ENCODE peak calls at places on chromosomes 7 and 10, in five cellular contexts. X is upper lobe of right lung, I is transverse colon, J is psoas muscle, L is fibroblast of lung. W is an unnamed sample.

GRCh38 chr10:29102233-29102632 is 186.6 kb upstream of the LYZL1 start:
- DNase-seq in J (no peak), X (no peak), I (no peak), L (peak), W (no peak)

GRCh38 chr7:66894463-66895080 is 26.5 kb upstream of the TMEM248 start:
- DNase-seq in I (no peak), X (no peak), L (peak), J (no peak), W (peak)

GRCh38 chr7:157584420-157584819 is 247.6 kb downstream of the DNAJB6 start:
- DNase-seq in I (no peak), J (no peak), X (peak), L (no peak), W (no peak)

GRCh38 chr10:44385726-44386438 is 985 bp upstream of the CXCL12 start:
- DNase-seq in I (no peak), L (no peak), X (peak), J (no peak), W (no peak)

GRCh38 chr10:59708816-59709471 is 706 bp downstream of the SLC16A9 start:
- DNase-seq in X (no peak), J (peak), L (peak), I (peak), W (no peak)

GRCh38 chr10:37236093-37236492 is 110.7 kb downstream of the ANKRD30A start:
- DNase-seq in X (no peak), J (no peak), I (no peak), L (no peak), W (no peak)

GRCh38 chr10:77392851-77393250 is 244.8 kb downstream of the KCNMA1 start:
- DNase-seq in I (no peak), L (peak), J (no peak), X (no peak), W (peak)

GRCh38 chr10:92990615-92991014 is 70.0 kb upstream of the CYP26C1 start:
- DNase-seq in L (peak), J (no peak), I (no peak), X (no peak), W (no peak)

GRCh38 chr7:112009081-112009480 is 197.1 kb downstream of the DOCK4 start:
- DNase-seq in L (peak), I (no peak), X (no peak), J (no peak), W (peak)

GRCh38 chr7:11642841-11643240 is 189.2 kb downstream of the THSD7A start:
- DNase-seq in J (no peak), X (no peak), I (no peak), L (no peak), W (no peak)

GRCh38 chr10:133336131-133337078 is at the start of gene CALY:
- DNase-seq in I (peak), J (peak), L (no peak), X (peak), W (no peak)

GRCh38 chr10:99007457-99007856 is 228.2 kb downstream of the HPSE2 start:
- DNase-seq in L (no peak), X (no peak), J (no peak), I (no peak), W (no peak)

GRCh38 chr10:36489928-36490279 is 635.5 kb upstream of the ANKRD30A start:
- DNase-seq in I (no peak), L (peak), J (no peak), X (no peak), W (peak)

GRCh38 chr10:14185501-14186045 is 145.2 kb downstream of the FRMD4A start:
- DNase-seq in L (peak), I (no peak), J (no peak), X (no peak), W (peak)

GRCh38 chr10:26417136-26417535 is 21.0 kb upstream of the APBB1IP start:
- DNase-seq in I (no peak), J (no peak), L (no peak), X (no peak), W (no peak)

GRCh38 chr7:138239244-138239643 is 163.0 kb downstream of the AKR1D1 start:
- DNase-seq in X (no peak), L (peak), J (no peak), I (no peak), W (no peak)

GRCh38 chr7:44338600-44338999 is 13.2 kb upstream of the CAMK2B start:
- DNase-seq in L (no peak), X (no peak), J (no peak), I (no peak), W (no peak)
- H3K4me3 ChIP-seq in L (no peak), X (no peak), J (no peak), I (no peak), W (no peak)

GRCh38 chr7:76165106-76165972 is 36.4 kb upstream of the SRRM3 start:
- DNase-seq in L (no peak), X (peak), J (no peak), I (no peak), W (no peak)

GRCh38 chr7:76166404-76167255 is 35.1 kb upstream of the SRRM3 start:
- DNase-seq in I (peak), J (peak), X (peak), L (peak), W (peak)

DNA sequence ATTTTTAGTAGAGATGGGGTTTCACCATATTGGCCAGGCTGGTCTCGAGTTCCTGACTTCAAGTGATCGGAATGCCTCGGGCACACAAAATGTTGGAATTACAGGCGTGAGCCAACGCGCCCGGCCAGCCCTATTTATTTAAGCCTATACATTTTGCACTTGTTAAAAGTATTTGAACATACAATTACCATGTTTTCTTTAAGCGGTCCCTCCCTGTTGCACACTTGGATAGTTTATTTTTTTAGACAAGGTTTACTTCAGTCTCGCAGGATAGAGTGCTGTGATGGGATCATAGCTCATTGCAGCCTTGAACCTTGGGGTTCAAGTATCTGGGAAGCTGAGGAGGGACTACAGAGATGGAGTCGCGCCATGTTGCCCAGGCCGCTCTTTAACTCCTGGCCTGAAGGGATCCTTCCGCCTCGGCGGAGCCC is 35.7 kb upstream of the SRRM3 start:
- DNase-seq in J (no peak), I (no peak), L (no peak), X (peak), W (no peak)
- TF ChIP-seq CTCF in J (no peak), I (no peak), L (no peak), X (no peak), W (no peak)

GRCh38 chr7:14717169-14717568 is 185.4 kb downstream of the DGKB start:
- DNase-seq in X (no peak), I (no peak), L (no peak), J (no peak), W (no peak)
- H3K4me3 ChIP-seq in X (no peak), I (no peak), L (no peak), J (no peak), W (no peak)

GRCh38 chr7:154777023-154777422 is 225.9 kb downstream of the PAXIP1 start:
- DNase-seq in L (peak), X (no peak), J (no peak), I (no peak), W (no peak)
- TF ChIP-seq CTCF in L (no peak), X (no peak), J (no peak), I (no peak), W (peak)

DNA sequence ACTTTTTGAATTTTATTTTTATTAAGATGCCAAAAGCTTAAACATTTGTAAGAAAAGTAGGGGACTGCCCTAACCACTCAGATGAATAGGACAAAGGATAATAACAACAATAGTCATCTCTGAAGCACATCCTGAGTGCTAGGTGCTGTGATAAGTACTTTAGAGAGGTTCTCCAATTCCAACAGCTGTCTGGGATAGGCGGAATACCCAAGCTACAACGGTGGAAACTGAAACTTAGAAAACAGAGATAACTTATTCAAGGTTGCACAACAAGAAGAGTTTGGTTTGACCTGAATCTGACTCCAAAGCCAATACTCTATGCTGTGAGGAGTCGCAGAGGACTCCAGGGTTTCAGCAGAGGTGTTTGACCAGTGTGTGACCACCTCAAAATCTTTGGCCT is 2.0 kb downstream of the RTKN2 start:
- DNase-seq in I (no peak), X (no peak), L (peak), J (no peak), W (no peak)
- H3K4me3 ChIP-seq in I (no peak), X (peak), L (no peak), J (no peak), W (no peak)

W was measured in astrocyte of the cerebellum.